ENCODE peak calls at places on chromosomes 3 and 15, in eight cellular contexts. A is NCI-H2171 treated with DMSO at 0.1 percent for 48 hours; M is H9; S is iris pigment epithelial cell; X is brain microvascular endothelial cell; I is activated CD4-positive, alpha-beta T cell treated with anti-CD3 and anti-CD28 coated beads for 1 hour; P is progenitor cell of endocrine pancreas; K is DMS153. J is an unnamed sample.

GRCh38 chr15:66843581-66843980 is 141.5 kb downstream of the SMAD6 start:
- DNase-seq in A (no peak), M (no peak), S (no peak), X (no peak), I (no peak), P (no peak), K (no peak), J (no peak)

GRCh38 chr3:130896101-130896500 is 2.2 kb downstream of the ATP2C1 start:
- DNase-seq in A (no peak), M (no peak), S (peak), X (peak), I (no peak), P (no peak), K (no peak), J (no peak)

GRCh38 chr15:80660114-80660513 is 35.0 kb upstream of the ABHD17C start:
- DNase-seq in A (no peak), M (peak), S (peak), X (peak), I (no peak), P (peak), K (no peak), J (no peak)

GRCh38 chr3:10561162-10561561 is 55.8 kb upstream of the ATP2B2 start:
- DNase-seq in A (no peak), M (peak), S (no peak), X (no peak), I (no peak), P (no peak), K (no peak), J (no peak)

GRCh38 chr3:50658416-50658815 is 16.3 kb upstream of the DOCK3 start:
- DNase-seq in A (no peak), M (no peak), S (no peak), X (no peak), I (no peak), P (no peak), K (no peak), J (no peak)

GRCh38 chr15:58410353-58410752 is 21.4 kb upstream of the LIPC start:
- DNase-seq in A (no peak), M (no peak), S (no peak), X (no peak), I (peak), P (no peak), K (no peak), J (no peak)

GRCh38 chr3:172315401-172316091 is 132.7 kb downstream of the GHSR start:
- DNase-seq in A (no peak), M (no peak), S (peak), X (peak), I (no peak), P (no peak), K (peak), J (no peak)

GRCh38 chr15:74631935-74632560 is 16.4 kb downstream of the CLK3 start:
- DNase-seq in A (peak), M (peak), S (peak), X (peak), I (peak), P (peak), K (no peak), J (peak)

GRCh38 chr15:70088887-70089691 is 8.6 kb downstream of the TLE3 start:
- DNase-seq in A (no peak), M (no peak), S (peak), X (no peak), I (no peak), P (no peak), K (no peak), J (no peak)

GRCh38 chr3:53513556-53514190 is 19.3 kb downstream of the CACNA1D start:
- DNase-seq in A (no peak), M (no peak), S (no peak), X (no peak), I (no peak), P (no peak), K (no peak), J (no peak)

GRCh38 chr15:61780278-61780677 is 280.0 kb downstream of the VPS13C start:
- DNase-seq in A (no peak), M (no peak), S (no peak), X (no peak), I (no peak), P (no peak), K (no peak), J (no peak)

GRCh38 chr3:150256336-150256735 is 151.8 kb upstream of the TSC22D2 start:
- DNase-seq in A (no peak), M (no peak), S (no peak), X (no peak), I (no peak), P (no peak), K (no peak), J (no peak)

J was measured in HuH-7.5.